ENCODE peak calls at places on chromosomes 1 and 21, in five cellular contexts. One of them, this sample, is unnamed. For H3K36me3, the result is how much of the 10 kb centered on the place peaks cover.

GRCh38 chr1:97505816-97506215 is 415.0 kb downstream of the DPYD start:
- ATAC-seq in upper lobe of left lung: no peak
- ATAC-seq in HepG2: no peak
- ATAC-seq in GM12878: peak
- ATAC-seq in K562: no peak
- ATAC-seq in this sample: no peak

GRCh38 chr1:46424730-46425129 is 30.6 kb downstream of the FAAH start:
- ATAC-seq in upper lobe of left lung: no peak
- ATAC-seq in HepG2: no peak
- ATAC-seq in GM12878: no peak
- ATAC-seq in K562: no peak
- ATAC-seq in this sample: no peak

GRCh38 chr21:45299026-45299863 is 11.6 kb upstream of the POFUT2 start:
- ATAC-seq in upper lobe of left lung: no peak
- ATAC-seq in HepG2: no peak
- ATAC-seq in GM12878: no peak
- ATAC-seq in K562: peak
- ATAC-seq in this sample: no peak

GRCh38 chr1:20819818-20820217 is 32.7 kb upstream of the HP1BP3 start:
- ATAC-seq in upper lobe of left lung: no peak
- ATAC-seq in HepG2: peak
- ATAC-seq in GM12878: no peak
- ATAC-seq in K562: peak
- ATAC-seq in this sample: no peak

GRCh38 chr1:222540598-222540995 is 7.3 kb downstream of the HHIPL2 start:
- ATAC-seq in upper lobe of left lung: no peak
- ATAC-seq in HepG2: no peak
- ATAC-seq in GM12878: no peak
- ATAC-seq in K562: no peak
- ATAC-seq in this sample: no peak

GRCh38 chr1:241837901-241838300 is 10.1 kb upstream of the EXO1 start:
- ATAC-seq in upper lobe of left lung: no peak
- ATAC-seq in HepG2: no peak
- ATAC-seq in GM12878: no peak
- ATAC-seq in K562: no peak
- ATAC-seq in this sample: no peak

GRCh38 chr1:116287341-116288200 is 85.5 kb upstream of the ATP1A1 start:
- ATAC-seq in upper lobe of left lung: no peak
- ATAC-seq in HepG2: no peak
- ATAC-seq in GM12878: no peak
- ATAC-seq in K562: no peak
- ATAC-seq in this sample: no peak

GRCh38 chr1:88063605-88064004 is 620.5 kb upstream of the PKN2 start:
- ATAC-seq in upper lobe of left lung: no peak
- ATAC-seq in HepG2: no peak
- ATAC-seq in GM12878: no peak
- ATAC-seq in K562: no peak
- ATAC-seq in this sample: no peak

GRCh38 chr1:201500670-201501120 is 6.2 kb downstream of the CSRP1 start:
- ATAC-seq in upper lobe of left lung: peak
- ATAC-seq in HepG2: no peak
- ATAC-seq in GM12878: no peak
- ATAC-seq in K562: no peak
- ATAC-seq in this sample: peak

GRCh38 chr1:224113918-224114786 is at the start of gene FBXO28:
- ATAC-seq in upper lobe of left lung: peak
- ATAC-seq in HepG2: peak
- ATAC-seq in GM12878: peak
- ATAC-seq in K562: peak
- ATAC-seq in this sample: peak

GRCh38 chr1:6184083-6184783 is 4.1 kb upstream of the CHD5 start:
- ATAC-seq in upper lobe of left lung: no peak
- ATAC-seq in HepG2: no peak
- ATAC-seq in GM12878: peak
- ATAC-seq in K562: peak
- ATAC-seq in this sample: no peak
- TF ChIP-seq POLR2AphosphoS5 in upper lobe of left lung: no peak
- TF ChIP-seq POLR2AphosphoS5 in HepG2: peak
- TF ChIP-seq POLR2AphosphoS5 in GM12878: peak
- TF ChIP-seq POLR2AphosphoS5 in K562: peak
- TF ChIP-seq POLR2AphosphoS5 in this sample: no peak

GRCh38 chr1:190250368-190250767 is 227.3 kb downstream of the BRINP3 start:
- ATAC-seq in upper lobe of left lung: no peak
- ATAC-seq in HepG2: no peak
- ATAC-seq in GM12878: no peak
- ATAC-seq in K562: no peak
- ATAC-seq in this sample: no peak
- H3K36me3 ChIP-seq in upper lobe of left lung: under half
- H3K36me3 ChIP-seq in HepG2: under half
- H3K36me3 ChIP-seq in GM12878: under half
- H3K36me3 ChIP-seq in K562: under half
- H3K36me3 ChIP-seq in this sample: under half

DNA sequence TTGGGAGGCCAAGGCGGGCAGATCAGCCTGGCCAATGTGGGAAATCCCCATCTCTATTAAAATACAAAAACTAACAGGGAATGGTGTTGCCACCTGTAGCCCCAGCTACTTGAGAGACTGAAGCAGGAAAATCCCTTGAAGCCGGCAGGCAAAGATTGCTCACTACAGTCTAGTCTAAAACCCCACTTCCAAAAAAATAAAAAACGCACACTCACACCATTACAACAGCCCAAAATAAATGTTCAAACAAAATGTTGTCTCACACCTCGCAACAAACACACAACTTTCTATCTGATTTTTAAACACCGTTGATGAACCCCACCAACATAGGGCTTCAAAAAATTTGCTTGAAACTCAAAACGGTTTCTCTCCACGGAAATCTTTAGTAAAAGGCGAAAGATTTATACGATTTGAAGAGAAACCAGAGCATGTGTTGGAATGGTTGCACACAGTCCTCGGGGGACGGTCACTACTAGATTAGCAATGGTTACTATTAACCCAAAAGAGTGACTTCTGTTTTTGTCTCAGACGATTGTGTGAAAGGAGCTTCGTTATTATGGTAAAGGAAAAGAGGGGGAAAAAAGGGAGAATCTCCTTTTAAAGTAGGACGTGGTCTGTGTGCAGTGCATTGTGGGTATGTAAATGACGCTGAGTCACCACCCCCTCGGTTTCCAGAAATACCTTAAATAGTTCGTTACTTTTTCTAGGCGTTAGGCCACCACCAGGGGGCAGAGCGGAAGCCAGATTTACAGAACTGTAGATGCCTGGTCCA is at the start of gene RNU5D-1:
- ATAC-seq in upper lobe of left lung: peak
- ATAC-seq in HepG2: peak
- ATAC-seq in GM12878: peak
- ATAC-seq in K562: peak
- ATAC-seq in this sample: peak
- TF ChIP-seq EP300 in upper lobe of left lung: no peak
- TF ChIP-seq EP300 in HepG2: no peak
- TF ChIP-seq EP300 in GM12878: no peak
- TF ChIP-seq EP300 in K562: peak
- TF ChIP-seq EP300 in this sample: no peak

DNA sequence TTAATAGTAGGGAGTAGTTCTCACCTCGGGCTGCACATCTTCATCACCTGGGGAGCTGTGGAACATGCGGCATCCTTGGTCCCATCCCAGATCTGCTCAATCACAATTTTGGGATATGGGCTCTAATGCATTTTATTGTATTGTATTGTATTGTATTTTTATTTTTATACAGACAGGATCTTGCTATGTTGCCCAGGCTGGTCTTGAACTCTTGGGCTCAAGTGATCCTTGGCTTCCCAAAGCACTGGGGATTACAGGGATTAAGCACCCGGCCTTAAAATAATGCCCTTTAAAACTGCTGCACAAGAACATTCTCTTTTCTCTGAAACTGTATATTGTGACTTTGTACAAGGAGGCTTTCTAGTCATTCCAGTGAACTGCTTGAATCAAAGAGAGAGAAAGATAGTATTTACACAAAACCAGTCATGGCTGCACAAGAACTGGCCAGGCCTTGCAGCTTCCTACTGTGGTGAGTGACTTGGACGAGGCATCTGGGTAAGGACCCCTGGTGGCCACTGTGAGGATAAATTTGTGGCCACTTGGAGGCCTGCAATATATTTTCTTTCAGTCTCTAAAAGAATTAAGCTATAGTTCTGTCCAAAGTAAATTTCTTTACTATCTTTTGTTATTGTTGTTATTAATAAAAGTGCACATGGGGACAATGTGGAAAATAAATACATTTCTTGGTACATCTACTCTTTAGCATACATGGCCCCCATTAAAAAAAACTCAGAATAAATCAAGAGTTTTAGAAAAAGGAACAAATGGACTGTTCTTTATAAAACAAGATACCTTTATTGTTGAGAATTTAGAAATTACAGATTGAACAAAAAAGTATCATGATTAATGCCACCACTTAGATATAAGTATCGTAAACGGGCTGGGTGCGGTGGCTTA is 48.0 kb downstream of the TBCE start:
- ATAC-seq in upper lobe of left lung: peak
- ATAC-seq in HepG2: peak
- ATAC-seq in GM12878: peak
- ATAC-seq in K562: peak
- ATAC-seq in this sample: peak
- TF ChIP-seq POLR2AphosphoS5 in upper lobe of left lung: no peak
- TF ChIP-seq POLR2AphosphoS5 in HepG2: no peak
- TF ChIP-seq POLR2AphosphoS5 in GM12878: no peak
- TF ChIP-seq POLR2AphosphoS5 in K562: no peak
- TF ChIP-seq POLR2AphosphoS5 in this sample: no peak

GRCh38 chr1:37887986-37888700 is 28.8 kb upstream of the MTF1 start:
- ATAC-seq in upper lobe of left lung: no peak
- ATAC-seq in HepG2: no peak
- ATAC-seq in GM12878: no peak
- ATAC-seq in K562: no peak
- ATAC-seq in this sample: no peak

GRCh38 chr1:37879865-37880264 is 20.5 kb upstream of the MTF1 start:
- ATAC-seq in upper lobe of left lung: no peak
- ATAC-seq in HepG2: no peak
- ATAC-seq in GM12878: no peak
- ATAC-seq in K562: no peak
- ATAC-seq in this sample: no peak

DNA sequence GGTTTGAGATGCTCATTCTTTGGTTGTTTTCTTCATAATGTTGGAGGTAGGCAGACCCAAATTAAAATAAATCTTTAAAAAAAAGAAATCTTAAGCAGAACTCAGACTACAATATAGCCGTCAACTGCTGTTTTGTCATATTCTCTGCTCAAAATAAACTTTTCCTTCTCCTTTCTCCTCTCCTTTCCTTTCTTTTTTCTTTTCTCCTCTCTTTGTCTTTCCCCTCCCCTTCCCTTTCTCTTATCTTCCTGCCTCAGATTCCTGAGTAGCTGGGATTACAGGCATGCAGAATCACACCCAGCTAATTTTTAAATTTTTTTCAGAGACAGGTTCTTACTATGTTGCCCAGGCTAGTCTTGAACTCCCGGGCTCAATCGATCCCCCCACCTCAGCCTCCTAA is 24.8 kb upstream of the MTF1 start:
- ATAC-seq in upper lobe of left lung: no peak
- ATAC-seq in HepG2: no peak
- ATAC-seq in GM12878: no peak
- ATAC-seq in K562: no peak
- ATAC-seq in this sample: no peak
- H3K36me3 ChIP-seq in upper lobe of left lung: half or more
- H3K36me3 ChIP-seq in HepG2: under half
- H3K36me3 ChIP-seq in GM12878: under half
- H3K36me3 ChIP-seq in K562: half or more
- H3K36me3 ChIP-seq in this sample: under half

GRCh38 chr1:236069796-236070195 is 4.9 kb upstream of the NID1 start:
- ATAC-seq in upper lobe of left lung: no peak
- ATAC-seq in HepG2: no peak
- ATAC-seq in GM12878: no peak
- ATAC-seq in K562: no peak
- ATAC-seq in this sample: no peak

GRCh38 chr1:236066828-236067386 is 2.0 kb upstream of the NID1 start:
- ATAC-seq in upper lobe of left lung: peak
- ATAC-seq in HepG2: no peak
- ATAC-seq in GM12878: peak
- ATAC-seq in K562: no peak
- ATAC-seq in this sample: peak

GRCh38 chr1:236066054-236066453 is 1.2 kb upstream of the NID1 start:
- ATAC-seq in upper lobe of left lung: no peak
- ATAC-seq in HepG2: no peak
- ATAC-seq in GM12878: no peak
- ATAC-seq in K562: no peak
- ATAC-seq in this sample: no peak

GRCh38 chr1:236065509-236066005 is 667 bp upstream of the NID1 start:
- ATAC-seq in upper lobe of left lung: peak
- ATAC-seq in HepG2: no peak
- ATAC-seq in GM12878: no peak
- ATAC-seq in K562: no peak
- ATAC-seq in this sample: no peak

GRCh38 chr1:236067854-236068454 is 3.1 kb upstream of the NID1 start:
- ATAC-seq in upper lobe of left lung: no peak
- ATAC-seq in HepG2: no peak
- ATAC-seq in GM12878: no peak
- ATAC-seq in K562: peak
- ATAC-seq in this sample: peak
- TF ChIP-seq EP300 in upper lobe of left lung: peak
- TF ChIP-seq EP300 in HepG2: no peak
- TF ChIP-seq EP300 in GM12878: no peak
- TF ChIP-seq EP300 in K562: no peak
- TF ChIP-seq EP300 in this sample: peak

GRCh38 chr1:12380316-12381249 is 150.8 kb downstream of the VPS13D start:
- ATAC-seq in upper lobe of left lung: no peak
- ATAC-seq in HepG2: peak
- ATAC-seq in GM12878: no peak
- ATAC-seq in K562: no peak
- ATAC-seq in this sample: no peak
- TF ChIP-seq POLR2AphosphoS5 in upper lobe of left lung: no peak
- TF ChIP-seq POLR2AphosphoS5 in HepG2: no peak
- TF ChIP-seq POLR2AphosphoS5 in GM12878: no peak
- TF ChIP-seq POLR2AphosphoS5 in K562: no peak
- TF ChIP-seq POLR2AphosphoS5 in this sample: no peak

This sample was measured in gastroesophageal sphincter.